ENCODE peak calls at places on chromosomes 16 and 17, in five cellular contexts. W is substantia nigra, R is mammary epithelial cell, O is pancreas, Y is A549. C is an unnamed sample.

GRCh38 chr16:81232740-81233367 is 5.6 kb upstream of the BCO1 start:
- DNase-seq in W (no peak), R (no peak), O (no peak), Y (no peak), C (no peak)

GRCh38 chr17:78844301-78845005 is 3.8 kb upstream of the USP36 start:
- DNase-seq in W (no peak), R (peak; percentile 11), O (no peak), Y (no peak), C (no peak)

GRCh38 chr16:84459517-84459894 is 45.0 kb downstream of the MEAK7 start:
- DNase-seq in W (no peak), R (no peak), O (no peak), Y (no peak), C (no peak)

GRCh38 chr16:6969594-6969993 is 363.1 kb upstream of the RBFOX1 start:
- DNase-seq in W (no peak), R (no peak), O (no peak), Y (no peak), C (no peak)

GRCh38 chr17:21298983-21299519 is 14.5 kb downstream of the MAP2K3 start:
- DNase-seq in W (no peak), R (no peak), O (peak; percentile 56), Y (no peak), C (no peak)

GRCh38 chr17:21678451-21679081 is 13.8 kb upstream of the KCNJ18 start:
- DNase-seq in W (no peak), R (no peak), O (no peak), Y (no peak), C (no peak)

GRCh38 chr17:34886831-34887230 is 74.4 kb downstream of the CCT6B start:
- DNase-seq in W (no peak), R (no peak), O (no peak), Y (no peak), C (no peak)

GRCh38 chr17:50580636-50581035 is 20.1 kb downstream of the CACNA1G start:
- DNase-seq in W (no peak), R (no peak), O (no peak), Y (no peak), C (no peak)

GRCh38 chr16:56344518-56345405 is 80.6 kb downstream of the AMFR start:
- DNase-seq in W (no peak), R (no peak), O (peak; percentile 57), Y (no peak), C (no peak)

GRCh38 chr17:38749222-38750043 is 1.3 kb upstream of the PCGF2 start:
- DNase-seq in W (no peak), R (peak; percentile 67), O (peak; percentile 80), Y (peak; percentile 92), C (peak; percentile 57)

GRCh38 chr17:71902931-71903506 is 217.8 kb upstream of the SOX9 start:
- DNase-seq in W (no peak), R (no peak), O (no peak), Y (no peak), C (no peak)

GRCh38 chr17:9028632-9029570 is 7.6 kb downstream of the NTN1 start:
- DNase-seq in W (no peak), R (no peak), O (no peak), Y (no peak), C (no peak)

GRCh38 chr16:66973716-66974115 is 12.7 kb downstream of the CES3 start:
- DNase-seq in W (no peak), R (no peak), O (no peak), Y (no peak), C (no peak)

GRCh38 chr17:34354637-34355036 is 1.6 kb upstream of the CCL13 start:
- DNase-seq in W (no peak), R (no peak), O (no peak), Y (no peak), C (no peak)

GRCh38 chr17:33725675-33726271 is 432.7 kb upstream of the ASIC2 start:
- DNase-seq in W (peak; percentile 5), R (no peak), O (peak; percentile 79), Y (peak; percentile 43), C (no peak)

GRCh38 chr16:81629896-81630631 is 149.0 kb upstream of the PLCG2 start:
- DNase-seq in W (no peak), R (no peak), O (no peak), Y (no peak), C (no peak)

GRCh38 chr17:74011963-74012362 is 191.5 kb upstream of the RPL38 start:
- DNase-seq in W (no peak), R (no peak), O (no peak), Y (no peak), C (no peak)

GRCh38 chr16:35631261-35631945 is 2172.0 kb downstream of the TP53TG3F start:
- DNase-seq in W (no peak), R (no peak), O (no peak), Y (no peak), C (no peak)

GRCh38 chr17:56499799-56500388 is 93.6 kb upstream of the NOG start:
- DNase-seq in W (no peak), R (peak; percentile 23), O (no peak), Y (peak; percentile 66), C (no peak)

GRCh38 chr17:17781591-17782424 is 55.0 kb downstream of the SREBF1 start:
- DNase-seq in W (peak; percentile 57), R (no peak), O (peak; percentile 82), Y (peak; percentile 51), C (peak; percentile 84)

GRCh38 chr16:81940781-81941560 is 70.3 kb downstream of the SDR42E1 start:
- DNase-seq in W (no peak), R (peak; percentile 63), O (no peak), Y (peak; percentile 73), C (no peak)

GRCh38 chr16:64242510-64242909 is 879.4 kb downstream of the CDH11 start:
- DNase-seq in W (no peak), R (no peak), O (no peak), Y (no peak), C (no peak)

GRCh38 chr16:81198635-81199034 is 39.9 kb upstream of the BCO1 start:
- DNase-seq in W (peak; percentile 4), R (no peak), O (no peak), Y (peak; percentile 40), C (no peak)

GRCh38 chr16:81816351-81816750 is 37.3 kb downstream of the PLCG2 start:
- DNase-seq in W (no peak), R (no peak), O (no peak), Y (no peak), C (no peak)

GRCh38 chr17:43673516-43674323 is 12.0 kb upstream of the MEOX1 start:
- DNase-seq in W (peak; percentile 8), R (peak; percentile 50), O (peak; percentile 87), Y (peak; percentile 68), C (peak; percentile 14)

GRCh38 chr17:18109935-18110334 is 1.4 kb downstream of the MYO15A start:
- DNase-seq in W (no peak), R (no peak), O (no peak), Y (no peak), C (no peak)

GRCh38 chr16:66084306-66084705 is 282.2 kb upstream of the CDH5 start:
- DNase-seq in W (no peak), R (no peak), O (no peak), Y (no peak), C (no peak)

GRCh38 chr16:84245933-84246678 is 6.3 kb upstream of the KCNG4 start:
- DNase-seq in W (no peak), R (no peak), O (no peak), Y (no peak), C (no peak)

GRCh38 chr16:47995354-47995753 is 160.4 kb downstream of the ABCC12 start:
- DNase-seq in W (no peak), R (no peak), O (no peak), Y (no peak), C (no peak)

DNA sequence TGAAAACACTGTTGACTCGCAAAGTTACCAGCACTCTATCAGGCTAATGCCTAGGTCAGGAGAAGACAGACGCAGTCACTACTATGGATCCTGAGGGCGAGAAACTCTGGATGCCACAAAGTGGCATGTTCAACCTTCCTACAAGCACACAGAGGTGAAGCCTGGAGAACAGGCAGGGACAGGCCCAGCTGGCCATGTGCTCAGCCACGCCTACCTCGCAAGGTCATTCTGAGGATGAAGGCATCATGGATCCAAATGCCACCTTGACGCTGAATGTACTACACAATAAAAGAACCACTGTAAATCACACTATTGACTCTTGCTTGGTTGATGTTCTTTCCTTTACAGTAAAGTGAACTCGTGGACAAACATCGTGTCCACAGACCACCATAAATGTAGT is 85.8 kb downstream of the ANKRD11 start:
- DNase-seq in W (no peak), R (peak; percentile 62), O (no peak), Y (no peak), C (no peak)
- H3K27ac ChIP-seq in W (no peak overlapping the region), R (no peak overlapping the region), O (peak overlapping the region; percentile 26), Y (no peak overlapping the region), C (no peak overlapping the region)

DNA sequence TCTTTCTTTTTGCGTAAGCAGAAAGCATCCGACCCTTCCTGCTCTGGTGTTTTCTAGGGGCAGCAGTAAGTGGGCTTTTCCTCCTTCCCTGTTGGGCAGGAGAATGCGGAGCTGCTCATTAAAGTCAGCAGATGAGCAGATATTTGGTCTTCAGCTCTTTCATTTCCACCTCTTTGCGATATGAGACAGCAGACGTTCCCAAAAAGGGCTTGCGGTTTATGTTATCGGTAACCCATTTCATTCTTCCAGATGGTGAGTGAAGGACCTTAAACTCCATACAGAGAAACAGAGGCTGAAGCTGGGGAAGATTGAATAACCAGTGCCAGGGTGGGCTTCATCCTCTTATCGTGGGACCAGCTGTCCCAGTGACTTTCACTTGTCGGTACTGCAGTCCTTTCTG is 40.7 kb downstream of the KSR1 start:
- DNase-seq in W (no peak), R (no peak), O (no peak), Y (no peak), C (no peak)
- H3K27ac ChIP-seq in W (no peak overlapping the region), R (no peak overlapping the region), O (peak overlapping the region; percentile 97), Y (peak overlapping the region; percentile 84), C (no peak overlapping the region)

GRCh38 chr16:1991135-1991551 is 1.4 kb downstream of the SYNGR3 start:
- DNase-seq in W (no peak), R (no peak), O (peak; percentile 63), Y (no peak), C (no peak)
- H3K27ac ChIP-seq in W (no peak overlapping the region), R (no peak overlapping the region), O (no peak overlapping the region), Y (no peak overlapping the region), C (no peak overlapping the region)

GRCh38 chr16:57711331-57711730 is 16.7 kb downstream of the DRC7 start:
- DNase-seq in W (no peak), R (no peak), O (peak; percentile 18), Y (no peak), C (no peak)

GRCh38 chr16:57709663-57710062 is 15.1 kb downstream of the DRC7 start:
- DNase-seq in W (no peak), R (no peak), O (peak; percentile 9), Y (no peak), C (no peak)

GRCh38 chr16:57713596-57713995 is 19.0 kb downstream of the DRC7 start:
- DNase-seq in W (no peak), R (no peak), O (peak; percentile 8), Y (no peak), C (no peak)

GRCh38 chr16:57708168-57708567 is 13.6 kb downstream of the DRC7 start:
- DNase-seq in W (no peak), R (no peak), O (no peak), Y (no peak), C (no peak)

GRCh38 chr16:57711993-57712392 is 17.4 kb downstream of the DRC7 start:
- DNase-seq in W (no peak), R (no peak), O (no peak), Y (no peak), C (no peak)
- H3K27ac ChIP-seq in W (no peak overlapping the region), R (no peak overlapping the region), O (no peak overlapping the region), Y (no peak overlapping the region), C (no peak overlapping the region)

C was measured in caudate nucleus.